ENCODE peak calls at places on chromosomes 11 and 22, in four cellular contexts. F is T-helper 1 cell, D is iPS DF 19.7, C is PC-9. N is an unnamed sample.

GRCh38 chr11:10651579-10652361 is 41.8 kb downstream of the IRAG1 start:
- DNase-seq in C (no peak), D (no peak), F (no peak), N (no peak)

GRCh38 chr11:132301465-132301864 is 931.0 kb downstream of the NTM start:
- DNase-seq in C (no peak), D (no peak), F (no peak), N (no peak)

GRCh38 chr22:22556995-22557925 is 1.8 kb downstream of the PRAME start:
- DNase-seq in D (no peak), C (no peak), F (no peak), N (no peak)

GRCh38 chr11:73085189-73085875 is 56.8 kb downstream of the FCHSD2 start:
- DNase-seq in D (no peak), F (no peak), C (no peak), N (no peak)

GRCh38 chr11:12050911-12051667 is 42.7 kb upstream of the DKK3 start:
- DNase-seq in F (no peak), D (no peak), C (no peak), N (no peak)

GRCh38 chr11:113638378-113638777 is 67.7 kb downstream of the TMPRSS5 start:
- DNase-seq in C (no peak), D (no peak), F (no peak), N (no peak)

GRCh38 chr11:19614370-19614936 is 98.2 kb upstream of the NAV2 start:
- DNase-seq in F (no peak), C (no peak), D (no peak), N (no peak)

GRCh38 chr22:31083923-31084810 is 3.0 kb downstream of the SMTN start:
- DNase-seq in F (no peak), C (no peak), D (no peak), N (no peak)

GRCh38 chr11:18066626-18067025 is 20.6 kb upstream of the TPH1 start:
- DNase-seq in C (no peak), D (no peak), F (no peak), N (no peak)

GRCh38 chr11:113618360-113618759 is 87.7 kb downstream of the TMPRSS5 start:
- DNase-seq in F (no peak), D (no peak), C (no peak), N (no peak)

GRCh38 chr11:60334005-60334620 is 7.1 kb downstream of the MS4A6E start:
- DNase-seq in F (peak; percentile 11), D (peak; percentile 52), C (no peak), N (peak; percentile 52)

GRCh38 chr11:96708469-96708868 is 318.7 kb downstream of the JRKL start:
- DNase-seq in D (no peak), C (no peak), F (no peak), N (no peak)

GRCh38 chr22:29815580-29815979 is 22.5 kb downstream of the ASCC2 start:
- DNase-seq in C (no peak), F (no peak), D (no peak), N (no peak)

GRCh38 chr22:30219049-30219448 is 27.5 kb downstream of the LIF start:
- DNase-seq in C (no peak), D (no peak), F (no peak), N (no peak)

GRCh38 chr11:114762437-114762836 is 84.1 kb downstream of the NXPE2 start:
- DNase-seq in D (no peak), C (no peak), F (no peak), N (no peak)

GRCh38 chr11:44126304-44126703 is 30.8 kb downstream of the EXT2 start:
- DNase-seq in D (no peak), F (no peak), C (no peak), N (no peak)

GRCh38 chr11:9571766-9572120 is 1.7 kb upstream of the WEE1 start:
- DNase-seq in D (no peak), F (no peak), C (no peak), N (no peak)

GRCh38 chr11:76321340-76321739 is 59.6 kb downstream of the THAP12 start:
- DNase-seq in C (no peak), D (no peak), F (no peak), N (no peak)

GRCh38 chr11:5689551-5689983 is at the start of gene TRIM22:
- DNase-seq in D (peak; percentile 57), F (peak; percentile 29), C (peak; percentile 52), N (no peak)

GRCh38 chr11:128424271-128424709 is 163.1 kb downstream of the ETS1 start:
- DNase-seq in C (no peak), D (no peak), F (no peak), N (no peak)

GRCh38 chr22:28802595-28803087 is 2.3 kb upstream of the XBP1 start:
- DNase-seq in F (no peak), C (no peak), D (no peak), N (no peak)

GRCh38 chr11:8325905-8326304 is 62.2 kb upstream of the LMO1 start:
- DNase-seq in C (no peak), F (no peak), D (no peak), N (no peak)

GRCh38 chr11:96301818-96302217 is 41.2 kb downstream of the MAML2 start:
- DNase-seq in F (no peak), D (no peak), C (no peak), N (no peak)

GRCh38 chr11:65329503-65329902 is 4.1 kb upstream of the DPF2 start:
- DNase-seq in C (no peak), F (no peak), D (no peak), N (no peak)

GRCh38 chr22:19873960-19874306 is 19.3 kb upstream of the GNB1L start:
- DNase-seq in C (no peak), F (no peak), D (no peak), N (no peak)

GRCh38 chr11:110613526-110613925 is 98.7 kb downstream of the ARHGAP20 start:
- DNase-seq in F (no peak), C (no peak), D (no peak), N (no peak)

GRCh38 chr22:19351604-19352003 is 60.1 kb upstream of the CLTCL1 start:
- DNase-seq in C (no peak), D (no peak), F (no peak), N (no peak)

N was measured in CD4-positive, alpha-beta T cell.